ENCODE peak calls at places on chromosomes 7 and 10, in seven cellular contexts. One of them, this sample, is unnamed.

GRCh38 chr7:129161524-129161923 is 17.0 kb downstream of the TSPAN33 start:
- DNase-seq in mucosa of descending colon: no peak
- DNase-seq in fibroblast of the conjunctiva: no peak
- DNase-seq in anterior cingulate cortex: no peak
- DNase-seq in EL: no peak
- DNase-seq in epithelial cell of proximal tubule: no peak
- DNase-seq in mesendoderm: no peak
- DNase-seq in this sample: no peak

GRCh38 chr7:88789480-88790064 is 6.0 kb downstream of the TEX47 start:
- DNase-seq in EL: peak; percentile 0
- DNase-seq in anterior cingulate cortex: no peak
- DNase-seq in mesendoderm: peak; percentile 6
- DNase-seq in fibroblast of the conjunctiva: no peak
- DNase-seq in mucosa of descending colon: no peak
- DNase-seq in epithelial cell of proximal tubule: no peak
- DNase-seq in this sample: no peak

GRCh38 chr7:131518626-131519025 is 37.8 kb downstream of the PODXL start:
- DNase-seq in epithelial cell of proximal tubule: no peak
- DNase-seq in mucosa of descending colon: no peak
- DNase-seq in mesendoderm: no peak
- DNase-seq in anterior cingulate cortex: no peak
- DNase-seq in fibroblast of the conjunctiva: no peak
- DNase-seq in EL: no peak
- DNase-seq in this sample: no peak

GRCh38 chr10:60388709-60389241 is 900 bp downstream of the ANK3 start:
- DNase-seq in EL: no peak
- DNase-seq in fibroblast of the conjunctiva: no peak
- DNase-seq in anterior cingulate cortex: no peak
- DNase-seq in mucosa of descending colon: peak; percentile 40
- DNase-seq in mesendoderm: peak; percentile 21
- DNase-seq in epithelial cell of proximal tubule: no peak
- DNase-seq in this sample: no peak

GRCh38 chr10:133528845-133529575 is 1.8 kb downstream of the CYP2E1 start:
- DNase-seq in anterior cingulate cortex: no peak
- DNase-seq in mesendoderm: no peak
- DNase-seq in epithelial cell of proximal tubule: no peak
- DNase-seq in fibroblast of the conjunctiva: no peak
- DNase-seq in EL: peak; percentile 13
- DNase-seq in mucosa of descending colon: peak; percentile 5
- DNase-seq in this sample: no peak

GRCh38 chr7:20596653-20597052 is 18.8 kb upstream of the ABCB5 start:
- DNase-seq in anterior cingulate cortex: no peak
- DNase-seq in fibroblast of the conjunctiva: peak; percentile 35
- DNase-seq in EL: peak; percentile 76
- DNase-seq in mucosa of descending colon: no peak
- DNase-seq in epithelial cell of proximal tubule: peak; percentile 68
- DNase-seq in mesendoderm: no peak
- DNase-seq in this sample: no peak

GRCh38 chr7:102317231-102318059 is 30.8 kb downstream of the SH2B2 start:
- DNase-seq in EL: no peak
- DNase-seq in epithelial cell of proximal tubule: no peak
- DNase-seq in anterior cingulate cortex: no peak
- DNase-seq in mesendoderm: peak; percentile 39
- DNase-seq in mucosa of descending colon: no peak
- DNase-seq in fibroblast of the conjunctiva: no peak
- DNase-seq in this sample: no peak

GRCh38 chr7:156823441-156823840 is 69.5 kb downstream of the LMBR1 start:
- DNase-seq in epithelial cell of proximal tubule: peak; percentile 12
- DNase-seq in mesendoderm: no peak
- DNase-seq in anterior cingulate cortex: no peak
- DNase-seq in EL: no peak
- DNase-seq in mucosa of descending colon: no peak
- DNase-seq in fibroblast of the conjunctiva: peak; percentile 3
- DNase-seq in this sample: no peak

GRCh38 chr7:121875203-121875602 is 2.2 kb downstream of the PTPRZ1 start:
- DNase-seq in epithelial cell of proximal tubule: no peak
- DNase-seq in mucosa of descending colon: no peak
- DNase-seq in mesendoderm: no peak
- DNase-seq in EL: no peak
- DNase-seq in anterior cingulate cortex: no peak
- DNase-seq in fibroblast of the conjunctiva: no peak
- DNase-seq in this sample: no peak

GRCh38 chr7:11077816-11078215 is 104.1 kb downstream of the PHF14 start:
- DNase-seq in EL: no peak
- DNase-seq in mucosa of descending colon: no peak
- DNase-seq in anterior cingulate cortex: no peak
- DNase-seq in mesendoderm: no peak
- DNase-seq in fibroblast of the conjunctiva: no peak
- DNase-seq in epithelial cell of proximal tubule: no peak
- DNase-seq in this sample: no peak

GRCh38 chr10:86366033-86366901 is at the start of gene GRID1:
- DNase-seq in mucosa of descending colon: no peak
- DNase-seq in epithelial cell of proximal tubule: no peak
- DNase-seq in fibroblast of the conjunctiva: no peak
- DNase-seq in EL: no peak
- DNase-seq in anterior cingulate cortex: peak; percentile 73
- DNase-seq in mesendoderm: peak; percentile 56
- DNase-seq in this sample: no peak

GRCh38 chr7:66187894-66188293 is 17.2 kb upstream of the TPST1 start:
- DNase-seq in mucosa of descending colon: peak; percentile 20
- DNase-seq in mesendoderm: no peak
- DNase-seq in anterior cingulate cortex: no peak
- DNase-seq in fibroblast of the conjunctiva: peak; percentile 56
- DNase-seq in epithelial cell of proximal tubule: no peak
- DNase-seq in EL: no peak
- DNase-seq in this sample: no peak

GRCh38 chr10:4889959-4890358 is 64.0 kb downstream of the AKR1E2 start:
- DNase-seq in mesendoderm: no peak
- DNase-seq in fibroblast of the conjunctiva: no peak
- DNase-seq in epithelial cell of proximal tubule: no peak
- DNase-seq in mucosa of descending colon: no peak
- DNase-seq in EL: no peak
- DNase-seq in anterior cingulate cortex: no peak
- DNase-seq in this sample: no peak

GRCh38 chr10:13788701-13789447 is 202.1 kb downstream of the PRPF18 start:
- DNase-seq in mucosa of descending colon: peak; percentile 23
- DNase-seq in fibroblast of the conjunctiva: no peak
- DNase-seq in mesendoderm: peak; percentile 39
- DNase-seq in anterior cingulate cortex: no peak
- DNase-seq in epithelial cell of proximal tubule: no peak
- DNase-seq in EL: peak; percentile 53
- DNase-seq in this sample: no peak

GRCh38 chr10:110403593-110403992 is 94.1 kb upstream of the DUSP5 start:
- DNase-seq in mesendoderm: no peak
- DNase-seq in anterior cingulate cortex: no peak
- DNase-seq in mucosa of descending colon: no peak
- DNase-seq in EL: no peak
- DNase-seq in epithelial cell of proximal tubule: no peak
- DNase-seq in fibroblast of the conjunctiva: no peak
- DNase-seq in this sample: no peak